ENCODE peak calls at places on chromosomes 12 and 14, in eight cellular contexts. One of them, this sample, is unnamed.

GRCh38 chr14:98725676-98726075 is 546.3 kb downstream of the BCL11B start:
- DNase-seq in brain microvascular endothelial cell: no peak
- DNase-seq in CD8-positive, alpha-beta T cell: no peak
- DNase-seq in left ventricle myocardium inferior: no peak
- DNase-seq in heart left ventricle: no peak
- DNase-seq in bronchial epithelial cell: no peak
- DNase-seq in ovary: no peak
- DNase-seq in mucosa of descending colon: no peak
- DNase-seq in this sample: no peak

GRCh38 chr12:75487310-75487709 is 6.8 kb downstream of the GLIPR1 start:
- DNase-seq in ovary: no peak
- DNase-seq in heart left ventricle: no peak
- DNase-seq in mucosa of descending colon: no peak
- DNase-seq in left ventricle myocardium inferior: no peak
- DNase-seq in brain microvascular endothelial cell: no peak
- DNase-seq in CD8-positive, alpha-beta T cell: no peak
- DNase-seq in bronchial epithelial cell: no peak
- DNase-seq in this sample: no peak

GRCh38 chr12:116222358-116222757 is 55.1 kb downstream of the MED13L start:
- DNase-seq in mucosa of descending colon: peak; percentile 63
- DNase-seq in bronchial epithelial cell: peak; percentile 90
- DNase-seq in brain microvascular endothelial cell: peak; percentile 93
- DNase-seq in heart left ventricle: no peak
- DNase-seq in left ventricle myocardium inferior: no peak
- DNase-seq in ovary: peak; percentile 90
- DNase-seq in CD8-positive, alpha-beta T cell: no peak
- DNase-seq in this sample: no peak

GRCh38 chr12:92133795-92134637 is 11.6 kb downstream of the BTG1 start:
- DNase-seq in brain microvascular endothelial cell: no peak
- DNase-seq in CD8-positive, alpha-beta T cell: no peak
- DNase-seq in heart left ventricle: no peak
- DNase-seq in bronchial epithelial cell: no peak
- DNase-seq in mucosa of descending colon: no peak
- DNase-seq in ovary: no peak
- DNase-seq in left ventricle myocardium inferior: no peak
- DNase-seq in this sample: no peak

GRCh38 chr12:26691234-26691970 is 141.6 kb downstream of the ITPR2 start:
- DNase-seq in heart left ventricle: no peak
- DNase-seq in mucosa of descending colon: no peak
- DNase-seq in brain microvascular endothelial cell: peak; percentile 97
- DNase-seq in bronchial epithelial cell: peak; percentile 96
- DNase-seq in left ventricle myocardium inferior: no peak
- DNase-seq in ovary: peak; percentile 23
- DNase-seq in CD8-positive, alpha-beta T cell: no peak
- DNase-seq in this sample: no peak

GRCh38 chr12:56931474-56931978 is 2.7 kb downstream of the SDR9C7 start:
- DNase-seq in CD8-positive, alpha-beta T cell: no peak
- DNase-seq in ovary: no peak
- DNase-seq in left ventricle myocardium inferior: no peak
- DNase-seq in brain microvascular endothelial cell: peak; percentile 8
- DNase-seq in bronchial epithelial cell: peak; percentile 25
- DNase-seq in mucosa of descending colon: peak; percentile 38
- DNase-seq in heart left ventricle: no peak
- DNase-seq in this sample: peak; percentile 12

GRCh38 chr12:23350808-23351207 is 598.7 kb downstream of the SOX5 start:
- DNase-seq in mucosa of descending colon: no peak
- DNase-seq in ovary: no peak
- DNase-seq in heart left ventricle: no peak
- DNase-seq in CD8-positive, alpha-beta T cell: no peak
- DNase-seq in bronchial epithelial cell: no peak
- DNase-seq in brain microvascular endothelial cell: no peak
- DNase-seq in left ventricle myocardium inferior: no peak
- DNase-seq in this sample: no peak

GRCh38 chr12:131454418-131455217 is 256.3 kb upstream of the SFSWAP start:
- DNase-seq in heart left ventricle: no peak
- DNase-seq in bronchial epithelial cell: no peak
- DNase-seq in left ventricle myocardium inferior: no peak
- DNase-seq in mucosa of descending colon: peak; percentile 48
- DNase-seq in brain microvascular endothelial cell: peak; percentile 7
- DNase-seq in ovary: no peak
- DNase-seq in CD8-positive, alpha-beta T cell: peak; percentile 48
- DNase-seq in this sample: peak; percentile 71

GRCh38 chr12:107610030-107610859 is 75.4 kb upstream of the PWP1 start:
- DNase-seq in mucosa of descending colon: peak; percentile 23
- DNase-seq in heart left ventricle: no peak
- DNase-seq in brain microvascular endothelial cell: peak; percentile 40
- DNase-seq in CD8-positive, alpha-beta T cell: no peak
- DNase-seq in left ventricle myocardium inferior: no peak
- DNase-seq in bronchial epithelial cell: peak; percentile 34
- DNase-seq in ovary: no peak
- DNase-seq in this sample: no peak

GRCh38 chr14:62162998-62163589 is 400.9 kb downstream of the SNAPC1 start:
- DNase-seq in heart left ventricle: no peak
- DNase-seq in left ventricle myocardium inferior: no peak
- DNase-seq in ovary: no peak
- DNase-seq in mucosa of descending colon: peak; percentile 10
- DNase-seq in CD8-positive, alpha-beta T cell: no peak
- DNase-seq in bronchial epithelial cell: peak; percentile 40
- DNase-seq in brain microvascular endothelial cell: peak; percentile 35
- DNase-seq in this sample: peak; percentile 48

GRCh38 chr14:50812856-50813543 is 18.0 kb downstream of the NIN start:
- DNase-seq in mucosa of descending colon: no peak
- DNase-seq in brain microvascular endothelial cell: no peak
- DNase-seq in CD8-positive, alpha-beta T cell: no peak
- DNase-seq in heart left ventricle: no peak
- DNase-seq in left ventricle myocardium inferior: no peak
- DNase-seq in bronchial epithelial cell: no peak
- DNase-seq in ovary: no peak
- DNase-seq in this sample: no peak
- H3K36me3 ChIP-seq in mucosa of descending colon: no peaks in the 10 kb centered on the region
- H3K36me3 ChIP-seq in brain microvascular endothelial cell: no peaks in the 10 kb centered on the region
- H3K36me3 ChIP-seq in CD8-positive, alpha-beta T cell: no peaks in the 10 kb centered on the region
- H3K36me3 ChIP-seq in heart left ventricle: peaks cover 5% of the 10 kb centered on the region
- H3K36me3 ChIP-seq in left ventricle myocardium inferior: no peaks in the 10 kb centered on the region
- H3K36me3 ChIP-seq in bronchial epithelial cell: no peaks in the 10 kb centered on the region
- H3K36me3 ChIP-seq in ovary: no peaks in the 10 kb centered on the region
- H3K36me3 ChIP-seq in this sample: no peaks in the 10 kb centered on the region

GRCh38 chr12:102174117-102174516 is 23.5 kb downstream of the PMCH start:
- DNase-seq in brain microvascular endothelial cell: no peak
- DNase-seq in bronchial epithelial cell: no peak
- DNase-seq in mucosa of descending colon: no peak
- DNase-seq in left ventricle myocardium inferior: no peak
- DNase-seq in heart left ventricle: no peak
- DNase-seq in ovary: no peak
- DNase-seq in CD8-positive, alpha-beta T cell: no peak
- DNase-seq in this sample: no peak

GRCh38 chr12:102169922-102170698 is 27.5 kb downstream of the PMCH start:
- DNase-seq in ovary: no peak
- DNase-seq in bronchial epithelial cell: peak; percentile 49
- DNase-seq in brain microvascular endothelial cell: peak; percentile 20
- DNase-seq in heart left ventricle: no peak
- DNase-seq in left ventricle myocardium inferior: no peak
- DNase-seq in mucosa of descending colon: peak; percentile 33
- DNase-seq in CD8-positive, alpha-beta T cell: no peak
- DNase-seq in this sample: no peak

GRCh38 chr12:102171951-102172350 is 25.7 kb downstream of the PMCH start:
- DNase-seq in brain microvascular endothelial cell: no peak
- DNase-seq in left ventricle myocardium inferior: no peak
- DNase-seq in mucosa of descending colon: no peak
- DNase-seq in bronchial epithelial cell: no peak
- DNase-seq in ovary: no peak
- DNase-seq in heart left ventricle: no peak
- DNase-seq in CD8-positive, alpha-beta T cell: no peak
- DNase-seq in this sample: no peak

GRCh38 chr12:102174761-102175160 is 22.9 kb downstream of the PMCH start:
- DNase-seq in brain microvascular endothelial cell: no peak
- DNase-seq in ovary: no peak
- DNase-seq in left ventricle myocardium inferior: no peak
- DNase-seq in heart left ventricle: no peak
- DNase-seq in CD8-positive, alpha-beta T cell: no peak
- DNase-seq in bronchial epithelial cell: no peak
- DNase-seq in mucosa of descending colon: no peak
- DNase-seq in this sample: no peak

GRCh38 chr12:102172436-102172835 is 25.2 kb downstream of the PMCH start:
- DNase-seq in mucosa of descending colon: no peak
- DNase-seq in ovary: no peak
- DNase-seq in CD8-positive, alpha-beta T cell: no peak
- DNase-seq in brain microvascular endothelial cell: peak; percentile 62
- DNase-seq in heart left ventricle: no peak
- DNase-seq in left ventricle myocardium inferior: no peak
- DNase-seq in bronchial epithelial cell: no peak
- DNase-seq in this sample: no peak
- TF ChIP-seq CTCF in mucosa of descending colon: no peak
- TF ChIP-seq CTCF in ovary: no peak
- TF ChIP-seq CTCF in CD8-positive, alpha-beta T cell: no peak
- TF ChIP-seq CTCF in brain microvascular endothelial cell: no peak
- TF ChIP-seq CTCF in heart left ventricle: no peak
- TF ChIP-seq CTCF in left ventricle myocardium inferior: no peak
- TF ChIP-seq CTCF in bronchial epithelial cell: no peak
- TF ChIP-seq CTCF in this sample: no peak

GRCh38 chr12:112134731-112135130 is 9.4 kb downstream of the TRAFD1 start:
- DNase-seq in left ventricle myocardium inferior: no peak
- DNase-seq in heart left ventricle: no peak
- DNase-seq in mucosa of descending colon: no peak
- DNase-seq in bronchial epithelial cell: no peak
- DNase-seq in brain microvascular endothelial cell: no peak
- DNase-seq in ovary: no peak
- DNase-seq in CD8-positive, alpha-beta T cell: no peak
- DNase-seq in this sample: no peak

GRCh38 chr12:112126916-112127315 is 1.6 kb downstream of the TRAFD1 start:
- DNase-seq in CD8-positive, alpha-beta T cell: no peak
- DNase-seq in mucosa of descending colon: no peak
- DNase-seq in bronchial epithelial cell: no peak
- DNase-seq in left ventricle myocardium inferior: no peak
- DNase-seq in ovary: no peak
- DNase-seq in heart left ventricle: no peak
- DNase-seq in brain microvascular endothelial cell: no peak
- DNase-seq in this sample: peak; percentile 1

GRCh38 chr12:112131686-112132085 is 6.3 kb downstream of the TRAFD1 start:
- DNase-seq in brain microvascular endothelial cell: no peak
- DNase-seq in bronchial epithelial cell: no peak
- DNase-seq in CD8-positive, alpha-beta T cell: no peak
- DNase-seq in ovary: no peak
- DNase-seq in heart left ventricle: no peak
- DNase-seq in mucosa of descending colon: no peak
- DNase-seq in left ventricle myocardium inferior: no peak
- DNase-seq in this sample: no peak

GRCh38 chr12:112133418-112133817 is 8.1 kb downstream of the TRAFD1 start:
- DNase-seq in CD8-positive, alpha-beta T cell: no peak
- DNase-seq in heart left ventricle: no peak
- DNase-seq in left ventricle myocardium inferior: no peak
- DNase-seq in mucosa of descending colon: no peak
- DNase-seq in bronchial epithelial cell: no peak
- DNase-seq in brain microvascular endothelial cell: no peak
- DNase-seq in ovary: no peak
- DNase-seq in this sample: no peak

GRCh38 chr12:112130461-112130998 is 5.2 kb downstream of the TRAFD1 start:
- DNase-seq in ovary: no peak
- DNase-seq in brain microvascular endothelial cell: no peak
- DNase-seq in bronchial epithelial cell: no peak
- DNase-seq in left ventricle myocardium inferior: no peak
- DNase-seq in CD8-positive, alpha-beta T cell: no peak
- DNase-seq in mucosa of descending colon: no peak
- DNase-seq in heart left ventricle: no peak
- DNase-seq in this sample: no peak
- H3K4me3 ChIP-seq in ovary: no peak overlapping the region
- H3K4me3 ChIP-seq in brain microvascular endothelial cell: no peak overlapping the region
- H3K4me3 ChIP-seq in bronchial epithelial cell: no peak overlapping the region
- H3K4me3 ChIP-seq in left ventricle myocardium inferior: peak overlapping the region; percentile 38
- H3K4me3 ChIP-seq in CD8-positive, alpha-beta T cell: peak overlapping the region; percentile 24
- H3K4me3 ChIP-seq in mucosa of descending colon: no peak overlapping the region
- H3K4me3 ChIP-seq in heart left ventricle: peak overlapping the region; percentile 33
- H3K4me3 ChIP-seq in this sample: no peak overlapping the region

DNA sequence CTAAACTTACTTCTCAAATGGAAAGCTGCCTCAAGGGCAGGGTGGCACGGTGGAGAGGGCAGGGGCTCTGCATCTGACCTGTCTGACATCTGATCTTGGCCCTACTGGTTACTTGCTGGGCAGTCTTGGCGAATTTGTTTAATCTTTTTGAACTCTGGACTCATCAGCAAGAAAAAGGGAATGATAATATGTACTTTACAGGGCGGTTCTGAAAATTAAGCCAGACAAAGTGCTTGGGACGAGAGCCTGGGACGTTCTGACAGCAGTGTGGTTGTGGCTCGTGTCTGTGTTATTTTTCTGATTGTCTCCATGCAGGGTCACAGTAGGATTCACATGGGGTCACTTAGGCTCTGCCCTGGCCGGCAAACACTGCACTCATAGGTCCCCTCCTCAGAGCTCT is 659.3 kb downstream of the VRK1 start:
- DNase-seq in ovary: no peak
- DNase-seq in CD8-positive, alpha-beta T cell: no peak
- DNase-seq in bronchial epithelial cell: no peak
- DNase-seq in heart left ventricle: no peak
- DNase-seq in left ventricle myocardium inferior: no peak
- DNase-seq in mucosa of descending colon: peak; percentile 21
- DNase-seq in brain microvascular endothelial cell: no peak
- DNase-seq in this sample: no peak
- H3K36me3 ChIP-seq in ovary: no peaks in the 10 kb centered on the region
- H3K36me3 ChIP-seq in CD8-positive, alpha-beta T cell: no peaks in the 10 kb centered on the region
- H3K36me3 ChIP-seq in bronchial epithelial cell: no peaks in the 10 kb centered on the region
- H3K36me3 ChIP-seq in heart left ventricle: no peaks in the 10 kb centered on the region
- H3K36me3 ChIP-seq in left ventricle myocardium inferior: no peaks in the 10 kb centered on the region
- H3K36me3 ChIP-seq in mucosa of descending colon: no peaks in the 10 kb centered on the region
- H3K36me3 ChIP-seq in brain microvascular endothelial cell: no peaks in the 10 kb centered on the region
- H3K36me3 ChIP-seq in this sample: no peaks in the 10 kb centered on the region

GRCh38 chr12:8680533-8680932 is 17.3 kb upstream of the RIMKLB start:
- DNase-seq in left ventricle myocardium inferior: no peak
- DNase-seq in CD8-positive, alpha-beta T cell: no peak
- DNase-seq in brain microvascular endothelial cell: no peak
- DNase-seq in ovary: no peak
- DNase-seq in mucosa of descending colon: no peak
- DNase-seq in bronchial epithelial cell: no peak
- DNase-seq in heart left ventricle: no peak
- DNase-seq in this sample: no peak
- TF ChIP-seq CTCF in left ventricle myocardium inferior: peak; percentile 23
- TF ChIP-seq CTCF in CD8-positive, alpha-beta T cell: no peak
- TF ChIP-seq CTCF in brain microvascular endothelial cell: peak; percentile 21
- TF ChIP-seq CTCF in ovary: no peak
- TF ChIP-seq CTCF in mucosa of descending colon: no peak
- TF ChIP-seq CTCF in bronchial epithelial cell: no peak
- TF ChIP-seq CTCF in heart left ventricle: no peak
- TF ChIP-seq CTCF in this sample: no peak